ENCODE peak calls at places on chromosomes 11 and 22, in four cellular contexts. One of them, this sample, is unnamed.

GRCh38 chr22:30754971-30755759 is 60.5 kb downstream of the OSBP2 start:
- DNase-seq in choroid plexus epithelial cell: peak
- DNase-seq in NCI-H510A: peak
- DNase-seq in stimulated activated CD4-positive, alpha-beta T cell treated with anti-CD3 and anti-CD28 coated beads, Interleukin-4, amount 100 ng/mL, for 24 hours: peak
- DNase-seq in this sample: peak

GRCh38 chr22:43883012-43883661 is 8.7 kb downstream of the PNPLA5 start:
- DNase-seq in choroid plexus epithelial cell: peak
- DNase-seq in NCI-H510A: no peak
- DNase-seq in stimulated activated CD4-positive, alpha-beta T cell treated with anti-CD3 and anti-CD28 coated beads, Interleukin-4, amount 100 ng/mL, for 24 hours: peak
- DNase-seq in this sample: no peak

GRCh38 chr11:21511835-21512440 is 680.9 kb upstream of the ANO5 start:
- DNase-seq in NCI-H510A: peak
- DNase-seq in choroid plexus epithelial cell: peak
- DNase-seq in stimulated activated CD4-positive, alpha-beta T cell treated with anti-CD3 and anti-CD28 coated beads, Interleukin-4, amount 100 ng/mL, for 24 hours: no peak
- DNase-seq in this sample: peak

GRCh38 chr11:45141171-45141570 is 5.3 kb upstream of the PRDM11 start:
- DNase-seq in NCI-H510A: no peak
- DNase-seq in stimulated activated CD4-positive, alpha-beta T cell treated with anti-CD3 and anti-CD28 coated beads, Interleukin-4, amount 100 ng/mL, for 24 hours: no peak
- DNase-seq in choroid plexus epithelial cell: no peak
- DNase-seq in this sample: no peak

GRCh38 chr11:1762537-1763302 is 1.0 kb downstream of the CTSD start:
- DNase-seq in NCI-H510A: no peak
- DNase-seq in choroid plexus epithelial cell: peak
- DNase-seq in stimulated activated CD4-positive, alpha-beta T cell treated with anti-CD3 and anti-CD28 coated beads, Interleukin-4, amount 100 ng/mL, for 24 hours: no peak
- DNase-seq in this sample: no peak

GRCh38 chr22:39960791-39961746 is 872 bp downstream of the TMA7B start:
- DNase-seq in NCI-H510A: no peak
- DNase-seq in stimulated activated CD4-positive, alpha-beta T cell treated with anti-CD3 and anti-CD28 coated beads, Interleukin-4, amount 100 ng/mL, for 24 hours: peak
- DNase-seq in choroid plexus epithelial cell: peak
- DNase-seq in this sample: no peak

GRCh38 chr22:30078320-30079311 is 1.6 kb upstream of the HORMAD2 start:
- DNase-seq in choroid plexus epithelial cell: no peak
- DNase-seq in stimulated activated CD4-positive, alpha-beta T cell treated with anti-CD3 and anti-CD28 coated beads, Interleukin-4, amount 100 ng/mL, for 24 hours: peak
- DNase-seq in NCI-H510A: no peak
- DNase-seq in this sample: no peak

GRCh38 chr11:112961146-112961668 is at the start of gene NCAM1:
- DNase-seq in choroid plexus epithelial cell: peak
- DNase-seq in stimulated activated CD4-positive, alpha-beta T cell treated with anti-CD3 and anti-CD28 coated beads, Interleukin-4, amount 100 ng/mL, for 24 hours: peak
- DNase-seq in NCI-H510A: peak
- DNase-seq in this sample: peak

GRCh38 chr11:2093575-2094353 is 45.4 kb downstream of the IGF2 start:
- DNase-seq in NCI-H510A: no peak
- DNase-seq in stimulated activated CD4-positive, alpha-beta T cell treated with anti-CD3 and anti-CD28 coated beads, Interleukin-4, amount 100 ng/mL, for 24 hours: no peak
- DNase-seq in choroid plexus epithelial cell: no peak
- DNase-seq in this sample: no peak

GRCh38 chr11:107705027-107705426 is 6.8 kb downstream of the SLN start:
- DNase-seq in NCI-H510A: no peak
- DNase-seq in stimulated activated CD4-positive, alpha-beta T cell treated with anti-CD3 and anti-CD28 coated beads, Interleukin-4, amount 100 ng/mL, for 24 hours: no peak
- DNase-seq in choroid plexus epithelial cell: peak
- DNase-seq in this sample: no peak

GRCh38 chr11:68261749-68262543 is 9.8 kb downstream of the C11orf24 start:
- DNase-seq in choroid plexus epithelial cell: no peak
- DNase-seq in NCI-H510A: no peak
- DNase-seq in stimulated activated CD4-positive, alpha-beta T cell treated with anti-CD3 and anti-CD28 coated beads, Interleukin-4, amount 100 ng/mL, for 24 hours: no peak
- DNase-seq in this sample: no peak

GRCh38 chr11:110373061-110373702 is 56.6 kb upstream of the FDX1 start:
- DNase-seq in NCI-H510A: no peak
- DNase-seq in choroid plexus epithelial cell: peak
- DNase-seq in stimulated activated CD4-positive, alpha-beta T cell treated with anti-CD3 and anti-CD28 coated beads, Interleukin-4, amount 100 ng/mL, for 24 hours: peak
- DNase-seq in this sample: no peak

GRCh38 chr22:28029201-28029948 is 110.3 kb upstream of the PITPNB start:
- DNase-seq in stimulated activated CD4-positive, alpha-beta T cell treated with anti-CD3 and anti-CD28 coated beads, Interleukin-4, amount 100 ng/mL, for 24 hours: no peak
- DNase-seq in choroid plexus epithelial cell: no peak
- DNase-seq in NCI-H510A: peak
- DNase-seq in this sample: no peak

GRCh38 chr11:5923789-5924188 is 18.3 kb upstream of the OR56A3 start:
- DNase-seq in NCI-H510A: no peak
- DNase-seq in choroid plexus epithelial cell: no peak
- DNase-seq in stimulated activated CD4-positive, alpha-beta T cell treated with anti-CD3 and anti-CD28 coated beads, Interleukin-4, amount 100 ng/mL, for 24 hours: no peak
- DNase-seq in this sample: no peak

GRCh38 chr11:96257972-96258951 is 84.7 kb downstream of the MAML2 start:
- DNase-seq in NCI-H510A: no peak
- DNase-seq in choroid plexus epithelial cell: peak
- DNase-seq in stimulated activated CD4-positive, alpha-beta T cell treated with anti-CD3 and anti-CD28 coated beads, Interleukin-4, amount 100 ng/mL, for 24 hours: peak
- DNase-seq in this sample: no peak

GRCh38 chr11:14637868-14638409 is 5.7 kb upstream of the PDE3B start:
- DNase-seq in stimulated activated CD4-positive, alpha-beta T cell treated with anti-CD3 and anti-CD28 coated beads, Interleukin-4, amount 100 ng/mL, for 24 hours: no peak
- DNase-seq in choroid plexus epithelial cell: no peak
- DNase-seq in NCI-H510A: no peak
- DNase-seq in this sample: no peak

GRCh38 chr22:22895776-22896445 is 8.3 kb downstream of the IGLL5 start:
- DNase-seq in stimulated activated CD4-positive, alpha-beta T cell treated with anti-CD3 and anti-CD28 coated beads, Interleukin-4, amount 100 ng/mL, for 24 hours: no peak
- DNase-seq in choroid plexus epithelial cell: no peak
- DNase-seq in NCI-H510A: no peak
- DNase-seq in this sample: no peak

GRCh38 chr11:23079382-23079813 is 219.1 kb upstream of the CCDC179 start:
- DNase-seq in NCI-H510A: no peak
- DNase-seq in choroid plexus epithelial cell: peak
- DNase-seq in stimulated activated CD4-positive, alpha-beta T cell treated with anti-CD3 and anti-CD28 coated beads, Interleukin-4, amount 100 ng/mL, for 24 hours: no peak
- DNase-seq in this sample: no peak

GRCh38 chr11:16171882-16172281 is 184.5 kb downstream of the SOX6 start:
- DNase-seq in stimulated activated CD4-positive, alpha-beta T cell treated with anti-CD3 and anti-CD28 coated beads, Interleukin-4, amount 100 ng/mL, for 24 hours: no peak
- DNase-seq in NCI-H510A: no peak
- DNase-seq in choroid plexus epithelial cell: no peak
- DNase-seq in this sample: no peak

GRCh38 chr11:65865550-65866172 is 5.4 kb downstream of the MUS81 start:
- DNase-seq in choroid plexus epithelial cell: peak
- DNase-seq in NCI-H510A: no peak
- DNase-seq in stimulated activated CD4-positive, alpha-beta T cell treated with anti-CD3 and anti-CD28 coated beads, Interleukin-4, amount 100 ng/mL, for 24 hours: no peak
- DNase-seq in this sample: no peak

GRCh38 chr11:17786824-17787525 is 52.4 kb downstream of the KCNC1 start:
- DNase-seq in choroid plexus epithelial cell: peak
- DNase-seq in NCI-H510A: no peak
- DNase-seq in stimulated activated CD4-positive, alpha-beta T cell treated with anti-CD3 and anti-CD28 coated beads, Interleukin-4, amount 100 ng/mL, for 24 hours: no peak
- DNase-seq in this sample: no peak

GRCh38 chr11:119709638-119710346 is 19.2 kb downstream of the NECTIN1 start:
- DNase-seq in NCI-H510A: no peak
- DNase-seq in stimulated activated CD4-positive, alpha-beta T cell treated with anti-CD3 and anti-CD28 coated beads, Interleukin-4, amount 100 ng/mL, for 24 hours: no peak
- DNase-seq in choroid plexus epithelial cell: peak
- DNase-seq in this sample: no peak

GRCh38 chr11:99019676-99020075 is 1.1 kb upstream of the CNTN5 start:
- DNase-seq in stimulated activated CD4-positive, alpha-beta T cell treated with anti-CD3 and anti-CD28 coated beads, Interleukin-4, amount 100 ng/mL, for 24 hours: no peak
- DNase-seq in choroid plexus epithelial cell: no peak
- DNase-seq in NCI-H510A: no peak
- DNase-seq in this sample: no peak

GRCh38 chr22:47014946-47015345 is 252.5 kb downstream of the TBC1D22A start:
- DNase-seq in NCI-H510A: no peak
- DNase-seq in choroid plexus epithelial cell: no peak
- DNase-seq in stimulated activated CD4-positive, alpha-beta T cell treated with anti-CD3 and anti-CD28 coated beads, Interleukin-4, amount 100 ng/mL, for 24 hours: no peak
- DNase-seq in this sample: no peak

GRCh38 chr11:3080104-3080503 is 22.9 kb upstream of the CARS1 start:
- DNase-seq in choroid plexus epithelial cell: peak
- DNase-seq in NCI-H510A: no peak
- DNase-seq in stimulated activated CD4-positive, alpha-beta T cell treated with anti-CD3 and anti-CD28 coated beads, Interleukin-4, amount 100 ng/mL, for 24 hours: no peak
- DNase-seq in this sample: no peak

GRCh38 chr11:67629386-67630229 is at the start of gene NUDT8:
- DNase-seq in stimulated activated CD4-positive, alpha-beta T cell treated with anti-CD3 and anti-CD28 coated beads, Interleukin-4, amount 100 ng/mL, for 24 hours: peak
- DNase-seq in NCI-H510A: peak
- DNase-seq in choroid plexus epithelial cell: peak
- DNase-seq in this sample: peak

GRCh38 chr11:77139201-77139600 is 11.2 kb downstream of the MYO7A start:
- DNase-seq in stimulated activated CD4-positive, alpha-beta T cell treated with anti-CD3 and anti-CD28 coated beads, Interleukin-4, amount 100 ng/mL, for 24 hours: no peak
- DNase-seq in NCI-H510A: no peak
- DNase-seq in choroid plexus epithelial cell: no peak
- DNase-seq in this sample: no peak

GRCh38 chr11:65558785-65559509 is 788 bp upstream of the LTBP3 start:
- DNase-seq in stimulated activated CD4-positive, alpha-beta T cell treated with anti-CD3 and anti-CD28 coated beads, Interleukin-4, amount 100 ng/mL, for 24 hours: no peak
- DNase-seq in NCI-H510A: no peak
- DNase-seq in choroid plexus epithelial cell: peak
- DNase-seq in this sample: peak

GRCh38 chr22:22714600-22715361 is 70.4 kb downstream of the GGTLC2 start:
- DNase-seq in choroid plexus epithelial cell: no peak
- DNase-seq in NCI-H510A: no peak
- DNase-seq in stimulated activated CD4-positive, alpha-beta T cell treated with anti-CD3 and anti-CD28 coated beads, Interleukin-4, amount 100 ng/mL, for 24 hours: no peak
- DNase-seq in this sample: peak

GRCh38 chr11:45577755-45578154 is 87.7 kb downstream of the CHST1 start:
- DNase-seq in stimulated activated CD4-positive, alpha-beta T cell treated with anti-CD3 and anti-CD28 coated beads, Interleukin-4, amount 100 ng/mL, for 24 hours: no peak
- DNase-seq in choroid plexus epithelial cell: no peak
- DNase-seq in NCI-H510A: no peak
- DNase-seq in this sample: no peak

GRCh38 chr22:35643991-35644390 is 4.3 kb upstream of the APOL6 start:
- DNase-seq in NCI-H510A: no peak
- DNase-seq in stimulated activated CD4-positive, alpha-beta T cell treated with anti-CD3 and anti-CD28 coated beads, Interleukin-4, amount 100 ng/mL, for 24 hours: no peak
- DNase-seq in choroid plexus epithelial cell: no peak
- DNase-seq in this sample: no peak

GRCh38 chr22:28222976-28223375 is 303.9 kb upstream of the PITPNB start:
- DNase-seq in NCI-H510A: no peak
- DNase-seq in choroid plexus epithelial cell: peak
- DNase-seq in stimulated activated CD4-positive, alpha-beta T cell treated with anti-CD3 and anti-CD28 coated beads, Interleukin-4, amount 100 ng/mL, for 24 hours: no peak
- DNase-seq in this sample: no peak

GRCh38 chr11:117986981-117987495 is 844 bp downstream of the IL10RA start:
- DNase-seq in choroid plexus epithelial cell: no peak
- DNase-seq in stimulated activated CD4-positive, alpha-beta T cell treated with anti-CD3 and anti-CD28 coated beads, Interleukin-4, amount 100 ng/mL, for 24 hours: peak
- DNase-seq in NCI-H510A: no peak
- DNase-seq in this sample: peak

GRCh38 chr11:74112877-74113276 is 57.9 kb downstream of the C2CD3 start:
- DNase-seq in stimulated activated CD4-positive, alpha-beta T cell treated with anti-CD3 and anti-CD28 coated beads, Interleukin-4, amount 100 ng/mL, for 24 hours: no peak
- DNase-seq in choroid plexus epithelial cell: no peak
- DNase-seq in NCI-H510A: no peak
- DNase-seq in this sample: no peak

GRCh38 chr11:86047275-86047991 is 21.5 kb downstream of the PICALM start:
- DNase-seq in stimulated activated CD4-positive, alpha-beta T cell treated with anti-CD3 and anti-CD28 coated beads, Interleukin-4, amount 100 ng/mL, for 24 hours: peak
- DNase-seq in choroid plexus epithelial cell: peak
- DNase-seq in NCI-H510A: no peak
- DNase-seq in this sample: no peak

GRCh38 chr11:93849751-93850584 is 450 bp downstream of the VSTM5 start:
- DNase-seq in stimulated activated CD4-positive, alpha-beta T cell treated with anti-CD3 and anti-CD28 coated beads, Interleukin-4, amount 100 ng/mL, for 24 hours: no peak
- DNase-seq in choroid plexus epithelial cell: peak
- DNase-seq in NCI-H510A: peak
- DNase-seq in this sample: no peak

GRCh38 chr11:34890812-34891211 is 25.4 kb downstream of the APIP start:
- DNase-seq in NCI-H510A: no peak
- DNase-seq in stimulated activated CD4-positive, alpha-beta T cell treated with anti-CD3 and anti-CD28 coated beads, Interleukin-4, amount 100 ng/mL, for 24 hours: no peak
- DNase-seq in choroid plexus epithelial cell: peak
- DNase-seq in this sample: peak

GRCh38 chr22:46993626-46994025 is 231.2 kb downstream of the TBC1D22A start:
- DNase-seq in choroid plexus epithelial cell: no peak
- DNase-seq in NCI-H510A: no peak
- DNase-seq in stimulated activated CD4-positive, alpha-beta T cell treated with anti-CD3 and anti-CD28 coated beads, Interleukin-4, amount 100 ng/mL, for 24 hours: no peak
- DNase-seq in this sample: no peak